ENCODE peak calls at places on chromosomes 11 and 22, in five cellular contexts. O is ureter; T is Calu3; Z is activated naive CD4-positive, alpha-beta T cell; S is lower lobe of right lung. J is an unnamed sample.
A peak's percentile ranks its signal among the peaks of the same experiment; 100 is the strongest.

GRCh38 chr22:43431821-43432554 is 20.2 kb downstream of the MPPED1 start:
- DNase-seq in O (no peak), T (no peak), Z (no peak), S (peak; percentile 19), J (no peak)

GRCh38 chr11:96107143-96107829 is 183.4 kb upstream of the MTMR2 start:
- DNase-seq in O (no peak), T (no peak), Z (no peak), S (no peak), J (no peak)

GRCh38 chr11:123174196-123175183 is 20.6 kb downstream of the CLMP start:
- DNase-seq in O (peak; percentile 66), T (no peak), Z (no peak), S (no peak), J (peak; percentile 74)

GRCh38 chr11:74896311-74896710 is 52.6 kb downstream of the XRRA1 start:
- DNase-seq in O (no peak), T (no peak), Z (no peak), S (no peak), J (no peak)

GRCh38 chr11:115630109-115630700 is 126.0 kb upstream of the CADM1 start:
- DNase-seq in O (no peak), T (no peak), Z (no peak), S (no peak), J (no peak)

GRCh38 chr22:46774456-46775363 is 12.3 kb downstream of the TBC1D22A start:
- DNase-seq in O (no peak), T (no peak), Z (no peak), S (no peak), J (peak; percentile 66)

GRCh38 chr11:72280726-72281315 is 36.8 kb upstream of the PHOX2A start:
- DNase-seq in O (no peak), T (no peak), Z (no peak), S (no peak), J (no peak)

GRCh38 chr11:24585192-24585591 is 88.3 kb downstream of the LUZP2 start:
- DNase-seq in O (no peak), T (no peak), Z (no peak), S (no peak), J (no peak)

GRCh38 chr11:132448334-132448995 is 1078.0 kb downstream of the NTM start:
- DNase-seq in O (no peak), T (no peak), Z (no peak), S (no peak), J (no peak)

GRCh38 chr22:46035380-46035741 is 58.4 kb upstream of the WNT7B start:
- DNase-seq in O (no peak), T (no peak), Z (no peak), S (no peak), J (no peak)

GRCh38 chr11:47923667-47924066 is 56.7 kb upstream of the PTPRJ start:
- DNase-seq in O (peak; percentile 53), T (no peak), Z (no peak), S (peak; percentile 41), J (no peak)

GRCh38 chr11:94933225-94934130 is 39.9 kb downstream of the CWC15 start:
- DNase-seq in O (no peak), T (no peak), Z (no peak), S (no peak), J (no peak)

GRCh38 chr22:36356708-36357694 is 30.8 kb downstream of the MYH9 start:
- DNase-seq in O (no peak), T (no peak), Z (no peak), S (no peak), J (peak; percentile 45)

GRCh38 chr22:47776329-47776728 is 1013.9 kb downstream of the TBC1D22A start:
- DNase-seq in O (no peak), T (no peak), Z (no peak), S (no peak), J (peak; percentile 62)

GRCh38 chr11:36258730-36259360 is 30.4 kb downstream of the COMMD9 start:
- DNase-seq in O (peak; percentile 55), T (peak; percentile 76), Z (no peak), S (no peak), J (no peak)

GRCh38 chr22:36097880-36098279 is 62.7 kb downstream of the APOL3 start:
- DNase-seq in O (no peak), T (no peak), Z (no peak), S (no peak), J (peak; percentile 24)

GRCh38 chr11:82750643-82751139 is 17.0 kb upstream of the FAM181B start:
- DNase-seq in O (no peak), T (no peak), Z (no peak), S (no peak), J (no peak)

GRCh38 chr11:119780264-119780953 is 51.4 kb upstream of the NECTIN1 start:
- DNase-seq in O (no peak), T (no peak), Z (no peak), S (peak; percentile 17), J (peak; percentile 31)

GRCh38 chr11:8989411-8989810 is 14.4 kb downstream of the NRIP3 start:
- DNase-seq in O (no peak), T (no peak), Z (no peak), S (no peak), J (no peak)

GRCh38 chr11:4441500-4441899 is 7.6 kb upstream of the OR52K2 start:
- DNase-seq in O (no peak), T (no peak), Z (no peak), S (no peak), J (no peak)

GRCh38 chr11:108616549-108616948 is 23.0 kb upstream of the EXPH5 start:
- DNase-seq in O (no peak), T (peak; percentile 22), Z (no peak), S (no peak), J (no peak)

GRCh38 chr11:92964471-92964870 is 5.0 kb upstream of the MTNR1B start:
- DNase-seq in O (peak; percentile 75), T (peak; percentile 47), Z (no peak), S (no peak), J (no peak)

GRCh38 chr11:2536440-2536989 is 91.7 kb downstream of the KCNQ1 start:
- DNase-seq in O (no peak), T (no peak), Z (no peak), S (no peak), J (peak; percentile 54)

GRCh38 chr11:110283862-110284261 is 12.6 kb downstream of the RDX start:
- DNase-seq in O (no peak), T (no peak), Z (no peak), S (no peak), J (no peak)

GRCh38 chr22:49081261-49081666 is 746.4 kb downstream of the BRD1 start:
- DNase-seq in O (no peak), T (no peak), Z (no peak), S (no peak), J (peak; percentile 41)

GRCh38 chr11:44766112-44766971 is 39.6 kb downstream of the TSPAN18 start:
- DNase-seq in O (no peak), T (no peak), Z (no peak), S (no peak), J (no peak)

GRCh38 chr22:50090141-50090714 is 422 bp downstream of the MOV10L1 start:
- DNase-seq in O (no peak), T (no peak), Z (no peak), S (no peak), J (no peak)

GRCh38 chr11:330694-331314 is 10.1 kb upstream of the IFITM3 start:
- DNase-seq in O (no peak), T (no peak), Z (no peak), S (no peak), J (peak; percentile 71)

GRCh38 chr11:10674440-10674855 is 19.1 kb downstream of the IRAG1 start:
- DNase-seq in O (no peak), T (no peak), Z (no peak), S (no peak), J (peak; percentile 70)

GRCh38 chr11:34274712-34275398 is 83.0 kb downstream of the ABTB2 start:
- DNase-seq in O (peak; percentile 86), T (peak; percentile 96), Z (no peak), S (peak; percentile 92), J (peak; percentile 96)

GRCh38 chr11:131823772-131824171 is 453.4 kb downstream of the NTM start:
- DNase-seq in O (no peak), T (no peak), Z (no peak), S (no peak), J (no peak)

GRCh38 chr11:73977856-73978519 is 4.7 kb downstream of the UCP2 start:
- DNase-seq in O (no peak), T (no peak), Z (no peak), S (no peak), J (peak; percentile 49)

GRCh38 chr11:105613183-105613582 is 3.3 kb downstream of the GRIA4 start:
- DNase-seq in O (no peak), T (no peak), Z (no peak), S (no peak), J (no peak)

J was measured in kidney.